ENCODE peak calls at places on chromosomes 2 and 18, in six cellular contexts. F is cardiac fibroblast, M is AG08395, D is Daoy, I is nephron progenitor cell, O is dorsolateral prefrontal cortex. U is an unnamed sample.

GRCh38 chr2:188369365-188369764 is 77.7 kb downstream of the GULP1 start:
- DNase-seq in D (peak), F (peak), O (no peak), M (peak), I (peak), U (no peak)

GRCh38 chr2:26327291-26328272 is 18.4 kb upstream of the SELENOI start:
- DNase-seq in O (no peak), M (peak), D (no peak), I (no peak), F (peak), U (no peak)

GRCh38 chr2:119233326-119234020 is 9.8 kb downstream of the STEAP3 start:
- DNase-seq in D (peak), M (peak), F (no peak), I (no peak), O (no peak), U (no peak)

GRCh38 chr2:80238692-80239469 is 65.7 kb downstream of the LRRTM1 start:
- DNase-seq in I (peak), D (peak), F (peak), O (no peak), M (peak), U (no peak)

GRCh38 chr2:239956818-239957261 is 68.3 kb downstream of the NDUFA10 start:
- DNase-seq in F (no peak), I (no peak), D (no peak), O (peak), M (no peak), U (no peak)

GRCh38 chr2:234564719-234565118 is 67.8 kb upstream of the ARL4C start:
- DNase-seq in I (no peak), D (peak), F (peak), M (peak), O (no peak), U (no peak)

GRCh38 chr2:167190053-167190452 is 301.8 kb downstream of the XIRP2 start:
- DNase-seq in F (peak), M (no peak), I (no peak), D (peak), O (no peak), U (no peak)

GRCh38 chr2:186339716-186340115 is 146.3 kb upstream of the ZC3H15 start:
- DNase-seq in F (no peak), D (no peak), I (no peak), M (no peak), O (no peak), U (no peak)

GRCh38 chr2:174561283-174562275 is 36.0 kb downstream of the WIPF1 start:
- DNase-seq in F (peak), O (peak), D (no peak), I (no peak), M (peak), U (no peak)

GRCh38 chr2:120988741-120989555 is 253.3 kb downstream of the GLI2 start:
- DNase-seq in F (no peak), O (no peak), D (no peak), M (no peak), I (no peak), U (no peak)

GRCh38 chr2:2873450-2873811 is 504.2 kb downstream of the EIPR1 start:
- DNase-seq in O (no peak), M (no peak), D (no peak), F (no peak), I (no peak), U (no peak)

GRCh38 chr2:236665572-236666118 is 96.0 kb downstream of the ACKR3 start:
- DNase-seq in I (no peak), M (no peak), O (no peak), F (no peak), D (peak), U (no peak)

GRCh38 chr2:161273038-161273760 is 35.0 kb upstream of the PSMD14 start:
- DNase-seq in O (no peak), M (peak), D (peak), I (peak), F (peak), U (peak)

GRCh38 chr18:25147878-25148488 is 204.0 kb downstream of the ZNF521 start:
- DNase-seq in M (no peak), F (no peak), I (no peak), D (no peak), O (no peak), U (no peak)

GRCh38 chr2:4556136-4556535 is 852.8 kb downstream of the DCDC2C start:
- DNase-seq in O (no peak), D (peak), M (no peak), F (no peak), I (no peak), U (no peak)

GRCh38 chr2:127649100-127649611 is 3.2 kb downstream of the GPR17 start:
- DNase-seq in O (no peak), I (no peak), D (no peak), M (no peak), F (no peak), U (no peak)